ENCODE peak calls at places on chromosomes 7 and 10, in ten cellular contexts. X is left lung, E is OCI-LY7, K is fibroblast of lung, Y is right atrium auricular region, W is RWPE1, S is tibial artery, T is nephron progenitor cell, V is MM.1S, N is kidney. A is an unnamed sample.

GRCh38 chr7:88042157-88042556 is 108.1 kb downstream of the ADAM22 start:
- DNase-seq in T (no peak), V (peak), S (no peak), E (no peak), N (no peak), X (no peak), K (peak), Y (no peak), W (no peak), A (no peak)

GRCh38 chr7:44391746-44392617 is 66.6 kb upstream of the CAMK2B start:
- DNase-seq in Y (peak), N (no peak), V (no peak), S (peak), T (no peak), E (no peak), W (no peak), X (no peak), K (no peak), A (no peak)

GRCh38 chr7:128872394-128872824 is 9.8 kb downstream of the ATP6V1F start:
- DNase-seq in W (peak), E (no peak), S (no peak), V (no peak), N (peak), T (no peak), X (peak), K (no peak), Y (no peak), A (no peak)

GRCh38 chr10:78513330-78513729 is 479.7 kb downstream of the RPS24 start:
- DNase-seq in K (no peak), W (no peak), Y (no peak), X (no peak), N (no peak), E (no peak), S (no peak), T (no peak), V (no peak), A (no peak)

GRCh38 chr7:42527004-42527403 is 290.0 kb upstream of the GLI3 start:
- DNase-seq in K (no peak), Y (no peak), W (no peak), X (no peak), N (no peak), E (no peak), S (no peak), V (no peak), T (no peak), A (no peak)

GRCh38 chr7:155975490-155975889 is 163.2 kb upstream of the SHH start:
- DNase-seq in K (no peak), V (no peak), N (peak), X (peak), Y (no peak), W (no peak), T (no peak), S (peak), E (no peak), A (peak)

GRCh38 chr7:4712371-4713182 is 30.5 kb downstream of the FOXK1 start:
- DNase-seq in X (no peak), K (peak), T (no peak), V (no peak), W (no peak), E (no peak), S (no peak), N (no peak), Y (no peak), A (no peak)

GRCh38 chr7:127041689-127042452 is 210.9 kb downstream of the GRM8 start:
- DNase-seq in V (no peak), Y (no peak), K (no peak), E (no peak), N (no peak), W (no peak), X (no peak), T (no peak), S (no peak), A (no peak)

GRCh38 chr7:388023-388355 is 98.0 kb downstream of the FOXL3 start:
- DNase-seq in S (no peak), W (no peak), K (no peak), T (no peak), V (no peak), X (peak), E (no peak), N (peak), Y (no peak), A (no peak)

GRCh38 chr7:139106959-139107358 is 2.6 kb downstream of the ZC3HAV1 start:
- DNase-seq in X (no peak), K (no peak), N (no peak), V (peak), W (no peak), S (no peak), T (no peak), E (peak), Y (no peak), A (no peak)

GRCh38 chr10:87551324-87551723 is 46.6 kb downstream of the MINPP1 start:
- DNase-seq in E (no peak), W (no peak), S (no peak), V (no peak), K (no peak), T (no peak), X (no peak), N (no peak), Y (no peak), A (no peak)

GRCh38 chr7:130734525-130735272 is 692 bp upstream of the KLF14 start:
- DNase-seq in E (no peak), X (no peak), T (no peak), S (no peak), K (peak), V (peak), W (no peak), N (no peak), Y (no peak), A (no peak)

GRCh38 chr7:158421394-158421793 is 166.2 kb downstream of the PTPRN2 start:
- DNase-seq in K (no peak), E (no peak), W (no peak), X (no peak), S (no peak), N (no peak), Y (no peak), T (no peak), V (no peak), A (no peak)

GRCh38 chr10:22103701-22104100 is 100.2 kb upstream of the DNAJC1 start:
- DNase-seq in Y (no peak), E (peak), S (no peak), V (no peak), K (peak), N (no peak), T (no peak), X (no peak), W (peak), A (no peak)

GRCh38 chr7:158317238-158318205 is 270.1 kb downstream of the PTPRN2 start:
- DNase-seq in T (peak), S (no peak), E (no peak), W (no peak), V (no peak), Y (peak), K (no peak), N (no peak), X (no peak), A (no peak)

GRCh38 chr7:137727413-137727812 is 119.4 kb downstream of the DGKI start:
- DNase-seq in V (no peak), E (no peak), W (no peak), S (no peak), X (no peak), N (no peak), K (peak), T (no peak), Y (no peak), A (no peak)

GRCh38 chr10:7998831-7999230 is 55.7 kb upstream of the GATA3 start:
- DNase-seq in V (no peak), X (no peak), Y (no peak), T (no peak), W (peak), S (no peak), N (no peak), E (no peak), K (no peak), A (no peak)

GRCh38 chr10:102665904-102666509 is 21.7 kb downstream of the TRIM8 start:
- DNase-seq in S (no peak), T (no peak), V (no peak), N (peak), E (no peak), K (no peak), Y (no peak), X (peak), W (no peak), A (no peak)

GRCh38 chr7:157806711-157807110 is 469.9 kb downstream of the DNAJB6 start:
- DNase-seq in S (no peak), N (peak), Y (no peak), E (no peak), W (no peak), T (no peak), X (peak), V (no peak), K (no peak), A (no peak)

GRCh38 chr7:138745189-138745588 is 44.0 kb upstream of the SVOPL start:
- DNase-seq in K (no peak), W (no peak), N (no peak), S (no peak), E (no peak), X (no peak), T (no peak), V (no peak), Y (no peak), A (no peak)

GRCh38 chr7:50308301-50309129 is 4.0 kb downstream of the IKZF1 start:
- DNase-seq in K (no peak), W (no peak), T (no peak), N (no peak), X (no peak), E (peak), V (peak), S (no peak), Y (no peak), A (no peak)

GRCh38 chr7:85600425-85600824 is 413.6 kb upstream of the SEMA3D start:
- DNase-seq in W (no peak), X (no peak), K (peak), V (no peak), T (no peak), Y (no peak), S (no peak), E (no peak), N (no peak), A (no peak)

GRCh38 chr10:62924344-62924748 is 108.2 kb upstream of the EGR2 start:
- DNase-seq in S (no peak), V (no peak), X (no peak), T (peak), E (no peak), K (no peak), N (peak), Y (no peak), W (peak), A (no peak)

GRCh38 chr7:20331231-20331880 is 656 bp downstream of the ITGB8 start:
- DNase-seq in S (peak), X (peak), K (peak), W (no peak), Y (no peak), T (peak), N (peak), V (peak), E (peak), A (peak)

GRCh38 chr10:112914288-112914952 is 35.6 kb upstream of the TCF7L2 start:
- DNase-seq in K (no peak), N (no peak), W (no peak), S (peak), T (no peak), Y (no peak), X (no peak), V (no peak), E (no peak), A (no peak)

GRCh38 chr7:44388089-44388970 is 62.9 kb upstream of the CAMK2B start:
- DNase-seq in K (no peak), N (no peak), Y (peak), X (no peak), S (peak), E (no peak), T (no peak), W (no peak), V (no peak), A (peak)

GRCh38 chr7:134350682-134351081 is 34.0 kb upstream of the SLC35B4 start:
- DNase-seq in N (no peak), X (no peak), S (no peak), E (peak), W (no peak), V (peak), Y (no peak), T (no peak), K (no peak), A (no peak)

GRCh38 chr10:73648252-73648651 is 7.0 kb upstream of the MYOZ1 start:
- DNase-seq in K (peak), E (no peak), T (no peak), Y (peak), S (no peak), N (peak), X (no peak), V (no peak), W (no peak), A (peak)

GRCh38 chr7:30256459-30256858 is 27.9 kb upstream of the ZNRF2 start:
- DNase-seq in E (no peak), N (no peak), Y (no peak), V (no peak), T (no peak), K (no peak), S (no peak), X (no peak), W (no peak), A (no peak)
- TF ChIP-seq CTCF in E (no peak), N (no peak), Y (no peak), V (no peak), T (no peak), K (no peak), S (no peak), X (no peak), W (no peak), A (no peak)

GRCh38 chr7:142414915-142415314 is 157.1 kb upstream of the PRSS58 start:
- DNase-seq in V (no peak), E (no peak), K (no peak), N (no peak), W (no peak), X (no peak), T (no peak), Y (no peak), S (no peak), A (no peak)

GRCh38 chr7:142413280-142414000 is 155.6 kb upstream of the PRSS58 start:
- DNase-seq in X (no peak), K (no peak), S (no peak), T (no peak), E (no peak), N (no peak), W (no peak), V (no peak), Y (no peak), A (no peak)

GRCh38 chr7:142409471-142409870 is 151.6 kb upstream of the PRSS58 start:
- DNase-seq in W (no peak), V (no peak), S (no peak), E (no peak), T (no peak), X (no peak), Y (no peak), K (no peak), N (no peak), A (no peak)

GRCh38 chr7:142414135-142414534 is 156.3 kb upstream of the PRSS58 start:
- DNase-seq in V (no peak), X (no peak), W (no peak), S (no peak), N (no peak), K (no peak), Y (no peak), T (no peak), E (no peak), A (no peak)

DNA sequence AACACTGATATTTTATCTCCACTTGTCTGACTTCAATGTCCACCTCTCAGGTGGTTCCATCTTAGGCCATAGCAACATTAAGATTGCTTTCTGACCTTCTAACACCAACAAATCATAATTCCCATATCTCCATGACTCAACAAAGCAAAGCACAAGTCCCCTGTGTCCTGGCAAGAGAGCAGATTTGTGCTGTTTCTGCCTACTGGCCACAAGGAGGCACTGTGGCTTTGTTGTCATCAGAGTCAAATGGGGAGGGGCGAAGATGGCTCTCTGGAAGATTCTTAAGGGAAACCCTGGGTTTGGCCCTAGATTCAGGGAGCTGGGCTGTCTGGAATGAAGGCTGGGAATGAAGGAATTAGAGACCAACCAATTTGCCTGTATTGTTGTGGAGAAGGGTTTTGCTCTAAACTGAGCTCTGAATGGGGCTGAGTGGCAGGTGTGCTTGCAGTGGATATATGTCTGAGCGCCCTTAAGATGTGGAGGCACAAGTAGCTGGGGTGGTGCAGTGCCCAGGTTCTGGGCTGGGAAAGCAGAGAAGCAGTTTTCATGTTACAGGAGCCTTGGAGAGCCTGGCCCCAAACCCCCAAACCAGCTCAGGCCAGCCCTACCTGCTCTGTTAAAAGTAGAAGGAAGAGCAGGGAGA is 154.8 kb upstream of the PRSS58 start:
- DNase-seq in K (peak), V (peak), W (peak), X (no peak), T (peak), N (no peak), E (peak), S (no peak), Y (no peak), A (no peak)
- TF ChIP-seq CTCF in K (peak), V (peak), W (no peak), X (peak), T (peak), N (peak), E (peak), S (no peak), Y (peak), A (peak)

DNA sequence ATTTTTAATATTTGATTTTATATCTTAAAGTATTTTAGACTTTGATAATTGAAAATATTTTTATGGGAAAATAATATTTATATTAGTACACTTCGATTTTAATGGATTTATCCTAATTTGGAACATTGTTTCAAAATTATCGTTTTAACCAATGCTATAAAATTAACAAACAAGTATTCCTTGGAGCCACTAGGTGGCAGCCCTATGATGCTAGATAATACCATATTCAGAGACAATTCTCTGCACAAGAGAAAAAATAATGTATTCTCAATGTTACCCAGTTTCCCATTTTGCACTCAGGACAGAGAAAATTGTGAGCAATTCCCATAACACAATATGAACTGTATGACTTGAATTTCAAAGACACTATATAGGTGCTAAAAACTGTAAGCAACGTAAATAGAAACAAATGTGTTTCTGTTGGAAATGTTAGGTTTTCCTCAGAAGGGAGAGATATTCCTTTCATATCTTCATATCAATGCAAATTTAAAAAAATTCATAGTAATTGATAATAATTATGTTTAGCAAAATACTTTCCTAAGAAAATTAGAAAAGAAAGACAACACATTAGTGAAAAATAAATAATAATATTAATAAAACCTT is 237.8 kb downstream of the SEMA3E start:
- DNase-seq in K (peak), T (peak), X (no peak), E (peak), V (peak), Y (no peak), N (no peak), S (no peak), W (peak), A (no peak)
- TF ChIP-seq CTCF in K (peak), T (peak), X (peak), E (peak), V (peak), Y (peak), N (peak), S (peak), W (peak), A (peak)

GRCh38 chr7:30164567-30164966 is 29.8 kb downstream of the MTURN start:
- DNase-seq in Y (no peak), K (peak), X (no peak), V (peak), S (no peak), W (peak), T (peak), N (no peak), E (peak), A (no peak)
- TF ChIP-seq CTCF in Y (peak), K (peak), X (peak), V (peak), S (peak), W (peak), T (peak), N (peak), E (peak), A (peak)

GRCh38 chr7:23184709-23185354 is 3.0 kb downstream of the NUP42 start:
- DNase-seq in E (peak), X (no peak), V (peak), Y (no peak), T (no peak), K (peak), N (no peak), S (no peak), W (peak), A (peak)
- TF ChIP-seq CTCF in E (peak), X (no peak), V (peak), Y (peak), T (no peak), K (peak), N (peak), S (peak), W (peak), A (peak)

GRCh38 chr7:153642989-153643388 is 409.2 kb upstream of the DPP6 start:
- DNase-seq in T (no peak), K (no peak), V (no peak), W (no peak), X (no peak), S (no peak), Y (no peak), E (no peak), N (no peak), A (no peak)
- TF ChIP-seq CTCF in T (no peak), K (no peak), V (no peak), W (no peak), X (no peak), S (no peak), Y (no peak), E (no peak), N (no peak), A (no peak)

A was measured in dorsolateral prefrontal cortex.